ENCODE peak calls at places on chromosome 7, in four cellular contexts. C is K562, Q is HepG2, H is HCT116. A is an unnamed sample.

GRCh38 chr7:112410087-112410486 is 40.2 kb upstream of the IFRD1 start:
- DNase-seq in C (no peak), H (no peak), Q (no peak), A (no peak)

GRCh38 chr7:132081686-132082085 is 494.6 kb downstream of the PLXNA4 start:
- DNase-seq in Q (no peak), C (no peak), H (no peak), A (no peak)

GRCh38 chr7:134850048-134850447 is 70.6 kb downstream of the CALD1 start:
- DNase-seq in Q (no peak), H (no peak), C (no peak), A (no peak)

GRCh38 chr7:1559626-1560590 is 3.9 kb upstream of the TMEM184A start:
- DNase-seq in H (no peak), Q (no peak), C (no peak), A (no peak)

GRCh38 chr7:4102231-4102841 is 579.8 kb upstream of the FOXK1 start:
- DNase-seq in H (no peak), C (no peak), Q (no peak), A (no peak)

GRCh38 chr7:98761225-98761624 is 108.6 kb downstream of the TMEM130 start:
- DNase-seq in Q (no peak), H (no peak), C (no peak), A (no peak)

GRCh38 chr7:122380993-122381392 is 76.4 kb upstream of the FEZF1 start:
- DNase-seq in H (no peak), Q (no peak), C (no peak), A (no peak)

GRCh38 chr7:128405345-128406146 is 4.2 kb downstream of the IMPDH1 start:
- DNase-seq in Q (no peak), C (peak), H (no peak), A (peak)

GRCh38 chr7:68873616-68874015 is 724.7 kb upstream of the AUTS2 start:
- DNase-seq in Q (no peak), H (no peak), C (no peak), A (no peak)

GRCh38 chr7:114787556-114787955 is 134.3 kb upstream of the MDFIC start:
- DNase-seq in C (no peak), H (no peak), Q (no peak), A (no peak)

GRCh38 chr7:44201813-44202212 is 1.0 kb downstream of the YKT6 start:
- DNase-seq in C (no peak), H (no peak), Q (no peak), A (no peak)

GRCh38 chr7:107606303-107606702 is 26.3 kb downstream of the BCAP29 start:
- DNase-seq in Q (no peak), C (no peak), H (no peak), A (no peak)

GRCh38 chr7:79610301-79610700 is 156.8 kb upstream of the MAGI2 start:
- DNase-seq in H (no peak), Q (no peak), C (no peak), A (no peak)

GRCh38 chr7:45457591-45457990 is 116.6 kb upstream of the ADCY1 start:
- DNase-seq in H (no peak), C (no peak), Q (no peak), A (no peak)

GRCh38 chr7:4831723-4832495 is 29.9 kb downstream of the PAPOLB start:
- DNase-seq in Q (no peak), C (no peak), H (no peak), A (no peak)

GRCh38 chr7:12234334-12234733 is 23.2 kb downstream of the TMEM106B start:
- DNase-seq in C (no peak), H (no peak), Q (no peak), A (no peak)

GRCh38 chr7:41134242-41134872 is 568.5 kb downstream of the INHBA start:
- DNase-seq in H (no peak), C (no peak), Q (no peak), A (no peak)

GRCh38 chr7:1705339-1705738 is 35.3 kb downstream of the ELFN1 start:
- DNase-seq in C (no peak), H (no peak), Q (no peak), A (no peak)

GRCh38 chr7:151897201-151897711 is 20.3 kb upstream of the PRKAG2 start:
- DNase-seq in H (no peak), Q (no peak), C (no peak), A (peak)

GRCh38 chr7:111012799-111013675 is 77.9 kb upstream of the LRRN3 start:
- DNase-seq in Q (no peak), C (no peak), H (no peak), A (no peak)

GRCh38 chr7:11319491-11320274 is 346.0 kb downstream of the PHF14 start:
- DNase-seq in H (no peak), Q (no peak), C (no peak), A (no peak)

GRCh38 chr7:22460363-22460988 is 39.5 kb downstream of the STEAP1B start:
- DNase-seq in Q (no peak), C (no peak), H (no peak), A (no peak)

GRCh38 chr7:234712-235553 is 42.6 kb downstream of the FAM20C start:
- DNase-seq in H (no peak), C (no peak), Q (peak), A (no peak)

GRCh38 chr7:39613577-39613976 is 9.8 kb upstream of the RALA start:
- DNase-seq in Q (no peak), C (no peak), H (no peak), A (no peak)

GRCh38 chr7:121288894-121289293 is 39.9 kb upstream of the WNT16 start:
- DNase-seq in H (peak), C (no peak), Q (no peak), A (no peak)

GRCh38 chr7:44278451-44279161 is 46.8 kb downstream of the CAMK2B start:
- DNase-seq in H (no peak), C (no peak), Q (no peak), A (no peak)

GRCh38 chr7:119903090-119903489 is 369.9 kb upstream of the KCND2 start:
- DNase-seq in H (no peak), C (no peak), Q (no peak), A (no peak)

GRCh38 chr7:99975782-99976521 is at the start of gene AZGP1:
- DNase-seq in C (no peak), Q (peak), H (no peak), A (no peak)

GRCh38 chr7:36115448-36116321 is 37.4 kb upstream of the EEPD1 start:
- DNase-seq in Q (peak), H (peak), C (no peak), A (no peak)

GRCh38 chr7:67392596-67393438 is 396.2 kb downstream of the TYW1 start:
- DNase-seq in C (no peak), Q (no peak), H (no peak), A (no peak)

GRCh38 chr7:30148951-30149459 is 14.2 kb downstream of the MTURN start:
- DNase-seq in H (no peak), Q (no peak), C (no peak), A (no peak)

GRCh38 chr7:47893238-47893637 is 55.0 kb downstream of the PKD1L1 start:
- DNase-seq in C (peak), H (peak), Q (peak), A (peak)
- TF ChIP-seq SP1 in C (no peak), H (no peak), Q (no peak), A (no peak)

GRCh38 chr7:150381096-150381495 is 2.0 kb downstream of the ZNF775 start:
- DNase-seq in Q (no peak), H (no peak), C (no peak), A (no peak)

GRCh38 chr7:150380463-150380862 is 1.3 kb downstream of the ZNF775 start:
- DNase-seq in Q (no peak), H (no peak), C (no peak), A (no peak)

GRCh38 chr7:150382844-150383225 is 3.7 kb downstream of the ZNF775 start:
- DNase-seq in H (no peak), Q (no peak), C (no peak), A (no peak)

GRCh38 chr7:150382123-150382843 is 3.2 kb downstream of the ZNF775 start:
- DNase-seq in Q (no peak), H (no peak), C (no peak), A (no peak)

GRCh38 chr7:150381785-150382122 is 2.6 kb downstream of the ZNF775 start:
- DNase-seq in H (no peak), C (no peak), Q (no peak), A (no peak)
- TF ChIP-seq SP1 in H (no peak), C (no peak), Q (no peak), A (no peak)

GRCh38 chr7:154859747-154860620 is 142.9 kb downstream of the PAXIP1 start:
- DNase-seq in Q (no peak), C (no peak), H (no peak), A (no peak)

GRCh38 chr7:154862153-154862791 is 140.7 kb downstream of the PAXIP1 start:
- DNase-seq in Q (no peak), H (no peak), C (no peak), A (no peak)

GRCh38 chr7:154863766-154864530 is 139.0 kb downstream of the PAXIP1 start:
- DNase-seq in Q (no peak), C (no peak), H (no peak), A (no peak)

GRCh38 chr7:154860621-154861375 is 142.1 kb downstream of the PAXIP1 start:
- DNase-seq in Q (no peak), H (no peak), C (no peak), A (no peak)

GRCh38 chr7:154861589-154861988 is 141.3 kb downstream of the PAXIP1 start:
- DNase-seq in C (no peak), Q (no peak), H (no peak), A (no peak)
- TF ChIP-seq SP1 in C (no peak), Q (no peak), H (no peak), A (no peak)

GRCh38 chr7:28190077-28190476 is 9.5 kb upstream of the JAZF1 start:
- DNase-seq in C (no peak), Q (no peak), H (no peak), A (no peak)

GRCh38 chr7:28195925-28196324 is 15.3 kb upstream of the JAZF1 start:
- DNase-seq in Q (no peak), C (no peak), H (no peak), A (no peak)

GRCh38 chr7:28192786-28193581 is 12.4 kb upstream of the JAZF1 start:
- DNase-seq in C (no peak), H (no peak), Q (no peak), A (no peak)

GRCh38 chr7:28187012-28187411 is 6.4 kb upstream of the JAZF1 start:
- DNase-seq in Q (no peak), C (no peak), H (no peak), A (peak)

DNA sequence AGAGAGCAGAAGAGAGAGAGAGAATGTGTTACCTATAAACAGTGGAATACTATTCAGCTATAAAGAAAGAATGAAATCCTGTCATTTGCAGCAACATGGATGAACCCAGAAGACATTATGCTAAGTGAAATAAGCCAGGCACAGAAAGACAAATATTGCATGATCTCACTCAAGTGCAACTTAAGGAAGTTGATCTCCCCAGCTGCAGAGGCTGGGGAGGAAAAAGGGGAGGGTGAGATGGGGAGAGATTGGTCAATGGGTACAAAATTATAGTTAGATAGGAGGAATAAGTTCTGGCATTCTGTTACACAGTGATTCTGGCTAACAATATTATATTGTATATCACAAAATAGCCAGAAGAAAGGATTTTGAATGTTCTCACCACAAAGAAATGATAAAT is 11.2 kb upstream of the JAZF1 start:
- DNase-seq in H (no peak), C (no peak), Q (no peak), A (no peak)
- TF ChIP-seq SP1 in H (no peak), C (no peak), Q (no peak), A (no peak)

GRCh38 chr7:6554848-6555247 is 3.6 kb upstream of the GRID2IP start:
- DNase-seq in C (no peak), H (no peak), Q (no peak), A (no peak)

GRCh38 chr7:6559896-6560295 is 8.6 kb upstream of the GRID2IP start:
- DNase-seq in C (no peak), Q (no peak), H (no peak), A (no peak)

GRCh38 chr7:6556196-6556595 is 4.9 kb upstream of the GRID2IP start:
- DNase-seq in Q (no peak), C (peak), H (no peak), A (no peak)

GRCh38 chr7:6553460-6554044 is 2.3 kb upstream of the GRID2IP start:
- DNase-seq in C (peak), Q (no peak), H (no peak), A (peak)

GRCh38 chr7:6558837-6559236 is 7.6 kb upstream of the GRID2IP start:
- DNase-seq in C (peak), H (peak), Q (peak), A (peak)
- TF ChIP-seq SP1 in C (no peak), H (no peak), Q (no peak), A (no peak)

DNA sequence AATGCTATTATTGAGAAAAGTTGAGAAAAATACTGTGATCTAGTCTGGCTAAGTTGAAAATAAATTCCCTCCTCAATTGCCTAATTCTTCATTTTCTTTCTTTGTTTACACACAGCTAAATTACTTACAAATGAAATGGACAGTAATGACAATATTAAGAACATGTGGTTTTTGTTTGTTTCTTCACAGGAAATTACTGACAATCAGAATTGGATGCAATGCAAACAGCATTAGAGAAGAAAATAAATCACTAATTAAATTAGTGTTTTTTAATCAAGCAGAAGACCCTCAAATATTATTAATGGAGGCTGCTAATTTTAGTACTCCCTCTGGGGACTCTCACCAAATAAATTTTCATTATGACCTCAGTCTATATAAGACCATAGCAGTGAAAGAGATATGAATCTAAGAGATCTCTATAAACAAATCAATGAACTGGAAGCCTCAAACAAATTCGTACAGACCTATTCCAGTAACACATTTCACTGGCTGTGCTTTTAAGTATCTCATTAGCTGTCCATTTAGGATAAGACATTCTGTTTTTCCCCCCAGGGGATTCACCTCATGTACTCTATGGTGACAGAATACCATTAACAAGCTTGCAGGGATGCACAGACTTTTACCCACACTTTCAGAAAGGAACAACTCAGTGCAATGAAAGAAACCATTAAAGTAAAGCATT is 202.0 kb upstream of the DGKB start:
- DNase-seq in C (no peak), Q (no peak), H (no peak), A (no peak)
- TF ChIP-seq SP1 in C (no peak), Q (no peak), H (no peak), A (no peak)

DNA sequence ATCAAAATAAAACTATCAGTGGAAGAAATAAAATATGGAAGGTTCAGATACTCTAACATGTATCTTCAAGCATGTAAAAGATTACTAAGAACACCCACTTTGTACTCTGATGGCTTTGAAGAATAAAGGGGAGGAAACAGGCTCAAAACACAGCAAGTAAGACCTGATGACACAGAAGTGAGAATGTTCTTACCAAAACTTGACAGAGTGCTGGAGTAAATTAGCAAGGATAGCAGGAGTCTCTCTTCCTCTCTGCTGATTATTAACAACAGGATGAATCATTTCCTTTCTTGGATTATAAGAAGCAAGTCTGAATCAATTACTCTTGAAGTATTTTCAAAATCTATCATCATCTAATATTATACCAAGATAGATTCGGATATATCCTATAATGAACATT is 47.5 kb downstream of the GLI3 start:
- DNase-seq in H (no peak), C (no peak), Q (no peak), A (no peak)
- TF ChIP-seq SP1 in H (no peak), C (no peak), Q (no peak), A (no peak)

GRCh38 chr7:51067757-51068156 is 248.9 kb downstream of the COBL start:
- DNase-seq in C (peak), H (peak), Q (peak), A (peak)
- TF ChIP-seq SP1 in C (no peak), H (no peak), Q (no peak), A (no peak)

DNA sequence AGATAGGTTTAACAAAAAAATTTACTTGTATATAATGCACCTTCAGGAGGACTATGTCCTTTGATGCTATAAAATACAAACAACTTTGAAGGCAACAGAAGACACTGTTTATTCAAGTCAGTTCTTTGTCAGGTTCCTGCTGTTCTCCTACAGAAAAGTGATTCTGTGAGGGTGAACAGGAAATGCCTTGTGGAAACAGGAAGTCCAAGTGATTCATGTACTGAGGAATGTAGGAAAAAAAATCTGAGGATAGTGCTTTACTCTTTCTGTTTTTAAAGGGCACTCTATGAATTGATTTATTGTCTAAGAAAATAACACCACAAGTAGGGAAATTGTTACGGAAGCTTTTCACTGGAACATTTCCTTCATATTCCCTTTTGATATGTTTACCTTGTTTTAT is 171.9 kb downstream of the HDAC9 start:
- DNase-seq in Q (peak), H (peak), C (no peak), A (no peak)
- TF ChIP-seq SP1 in Q (no peak), H (peak), C (no peak), A (no peak)